ENCODE peak calls at places on chromosomes 6 and 20, in eight cellular contexts. One of them, this sample, is unnamed.

GRCh38 chr20:56382696-56383095 is 9.3 kb downstream of the AURKA start:
- DNase-seq in IMR-90: no peak
- DNase-seq in effector memory CD4-positive, alpha-beta T cell: no peak
- DNase-seq in cardiac muscle cell: peak; percentile 84
- DNase-seq in naive thymus-derived CD4-positive, alpha-beta T cell: no peak
- DNase-seq in PC-9: no peak
- DNase-seq in CD4-positive, CD25-positive, alpha-beta regulatory T cell: no peak
- DNase-seq in sigmoid colon: no peak
- DNase-seq in this sample: no peak

GRCh38 chr20:6504826-6505225 is 262.7 kb upstream of the BMP2 start:
- DNase-seq in IMR-90: peak; percentile 11
- DNase-seq in effector memory CD4-positive, alpha-beta T cell: no peak
- DNase-seq in cardiac muscle cell: no peak
- DNase-seq in naive thymus-derived CD4-positive, alpha-beta T cell: no peak
- DNase-seq in PC-9: no peak
- DNase-seq in CD4-positive, CD25-positive, alpha-beta regulatory T cell: no peak
- DNase-seq in sigmoid colon: no peak
- DNase-seq in this sample: no peak

GRCh38 chr6:21037453-21037852 is 503.2 kb downstream of the CDKAL1 start:
- DNase-seq in IMR-90: no peak
- DNase-seq in effector memory CD4-positive, alpha-beta T cell: no peak
- DNase-seq in cardiac muscle cell: no peak
- DNase-seq in naive thymus-derived CD4-positive, alpha-beta T cell: no peak
- DNase-seq in PC-9: no peak
- DNase-seq in CD4-positive, CD25-positive, alpha-beta regulatory T cell: no peak
- DNase-seq in sigmoid colon: no peak
- DNase-seq in this sample: no peak

GRCh38 chr6:26121141-26122004 is 34.1 kb downstream of the HFE start:
- DNase-seq in IMR-90: peak; percentile 81
- DNase-seq in effector memory CD4-positive, alpha-beta T cell: no peak
- DNase-seq in cardiac muscle cell: no peak
- DNase-seq in naive thymus-derived CD4-positive, alpha-beta T cell: no peak
- DNase-seq in PC-9: no peak
- DNase-seq in CD4-positive, CD25-positive, alpha-beta regulatory T cell: no peak
- DNase-seq in sigmoid colon: no peak
- DNase-seq in this sample: no peak

GRCh38 chr6:34858681-34859080 is 29.2 kb downstream of the TAF11 start:
- DNase-seq in IMR-90: no peak
- DNase-seq in effector memory CD4-positive, alpha-beta T cell: no peak
- DNase-seq in cardiac muscle cell: no peak
- DNase-seq in naive thymus-derived CD4-positive, alpha-beta T cell: no peak
- DNase-seq in PC-9: no peak
- DNase-seq in CD4-positive, CD25-positive, alpha-beta regulatory T cell: no peak
- DNase-seq in sigmoid colon: no peak
- DNase-seq in this sample: no peak

GRCh38 chr20:59322101-59322500 is 21.7 kb downstream of the EDN3 start:
- DNase-seq in IMR-90: no peak
- DNase-seq in effector memory CD4-positive, alpha-beta T cell: no peak
- DNase-seq in cardiac muscle cell: no peak
- DNase-seq in naive thymus-derived CD4-positive, alpha-beta T cell: no peak
- DNase-seq in PC-9: no peak
- DNase-seq in CD4-positive, CD25-positive, alpha-beta regulatory T cell: no peak
- DNase-seq in sigmoid colon: no peak
- DNase-seq in this sample: no peak

GRCh38 chr6:164322533-164322932 is 908.0 kb downstream of the QKI start:
- DNase-seq in IMR-90: no peak
- DNase-seq in effector memory CD4-positive, alpha-beta T cell: no peak
- DNase-seq in cardiac muscle cell: no peak
- DNase-seq in naive thymus-derived CD4-positive, alpha-beta T cell: no peak
- DNase-seq in PC-9: no peak
- DNase-seq in CD4-positive, CD25-positive, alpha-beta regulatory T cell: no peak
- DNase-seq in sigmoid colon: no peak
- DNase-seq in this sample: no peak

GRCh38 chr20:48773837-48774418 is 53.9 kb downstream of the PREX1 start:
- DNase-seq in IMR-90: no peak
- DNase-seq in effector memory CD4-positive, alpha-beta T cell: no peak
- DNase-seq in cardiac muscle cell: no peak
- DNase-seq in naive thymus-derived CD4-positive, alpha-beta T cell: no peak
- DNase-seq in PC-9: no peak
- DNase-seq in CD4-positive, CD25-positive, alpha-beta regulatory T cell: no peak
- DNase-seq in sigmoid colon: no peak
- DNase-seq in this sample: no peak

GRCh38 chr20:23629017-23629541 is 8.7 kb downstream of the CST3 start:
- DNase-seq in IMR-90: peak; percentile 69
- DNase-seq in effector memory CD4-positive, alpha-beta T cell: no peak
- DNase-seq in cardiac muscle cell: no peak
- DNase-seq in naive thymus-derived CD4-positive, alpha-beta T cell: no peak
- DNase-seq in PC-9: peak; percentile 84
- DNase-seq in CD4-positive, CD25-positive, alpha-beta regulatory T cell: no peak
- DNase-seq in sigmoid colon: no peak
- DNase-seq in this sample: no peak

GRCh38 chr20:56636701-56637100 is 7.6 kb downstream of the TFAP2C start:
- DNase-seq in IMR-90: no peak
- DNase-seq in effector memory CD4-positive, alpha-beta T cell: no peak
- DNase-seq in cardiac muscle cell: no peak
- DNase-seq in naive thymus-derived CD4-positive, alpha-beta T cell: no peak
- DNase-seq in PC-9: no peak
- DNase-seq in CD4-positive, CD25-positive, alpha-beta regulatory T cell: no peak
- DNase-seq in sigmoid colon: no peak
- DNase-seq in this sample: no peak

GRCh38 chr20:40284611-40285010 is 404.4 kb downstream of the MAFB start:
- DNase-seq in IMR-90: no peak
- DNase-seq in effector memory CD4-positive, alpha-beta T cell: no peak
- DNase-seq in cardiac muscle cell: no peak
- DNase-seq in naive thymus-derived CD4-positive, alpha-beta T cell: no peak
- DNase-seq in PC-9: no peak
- DNase-seq in CD4-positive, CD25-positive, alpha-beta regulatory T cell: no peak
- DNase-seq in sigmoid colon: no peak
- DNase-seq in this sample: no peak

GRCh38 chr6:107737397-107737793 is 86.7 kb downstream of the SCML4 start:
- DNase-seq in IMR-90: no peak
- DNase-seq in effector memory CD4-positive, alpha-beta T cell: no peak
- DNase-seq in cardiac muscle cell: no peak
- DNase-seq in naive thymus-derived CD4-positive, alpha-beta T cell: no peak
- DNase-seq in PC-9: no peak
- DNase-seq in CD4-positive, CD25-positive, alpha-beta regulatory T cell: no peak
- DNase-seq in sigmoid colon: no peak
- DNase-seq in this sample: no peak
- H3K4me1 ChIP-seq in IMR-90: no peaks in the 10 kb centered on the region
- H3K4me1 ChIP-seq in effector memory CD4-positive, alpha-beta T cell: peaks cover 87% of the 10 kb centered on the region
- H3K4me1 ChIP-seq in cardiac muscle cell: peaks cover 5% of the 10 kb centered on the region
- H3K4me1 ChIP-seq in naive thymus-derived CD4-positive, alpha-beta T cell: peaks cover 82% of the 10 kb centered on the region
- H3K4me1 ChIP-seq in PC-9: no peaks in the 10 kb centered on the region
- H3K4me1 ChIP-seq in CD4-positive, CD25-positive, alpha-beta regulatory T cell: peaks cover 51% of the 10 kb centered on the region
- H3K4me1 ChIP-seq in sigmoid colon: no peaks in the 10 kb centered on the region
- H3K4me1 ChIP-seq in this sample: peaks cover 98% of the 10 kb centered on the region

GRCh38 chr6:52335576-52335975 is 26.4 kb upstream of the PAQR8 start:
- DNase-seq in IMR-90: no peak
- DNase-seq in effector memory CD4-positive, alpha-beta T cell: no peak
- DNase-seq in cardiac muscle cell: no peak
- DNase-seq in naive thymus-derived CD4-positive, alpha-beta T cell: no peak
- DNase-seq in PC-9: no peak
- DNase-seq in CD4-positive, CD25-positive, alpha-beta regulatory T cell: no peak
- DNase-seq in sigmoid colon: no peak
- DNase-seq in this sample: no peak
- H3K4me1 ChIP-seq in IMR-90: peaks cover 4% of the 10 kb centered on the region
- H3K4me1 ChIP-seq in effector memory CD4-positive, alpha-beta T cell: peaks cover 29% of the 10 kb centered on the region
- H3K4me1 ChIP-seq in cardiac muscle cell: no peaks in the 10 kb centered on the region
- H3K4me1 ChIP-seq in naive thymus-derived CD4-positive, alpha-beta T cell: peaks cover 30% of the 10 kb centered on the region
- H3K4me1 ChIP-seq in PC-9: peaks cover 38% of the 10 kb centered on the region
- H3K4me1 ChIP-seq in CD4-positive, CD25-positive, alpha-beta regulatory T cell: peaks cover 30% of the 10 kb centered on the region
- H3K4me1 ChIP-seq in sigmoid colon: no peaks in the 10 kb centered on the region
- H3K4me1 ChIP-seq in this sample: peaks cover 66% of the 10 kb centered on the region

DNA sequence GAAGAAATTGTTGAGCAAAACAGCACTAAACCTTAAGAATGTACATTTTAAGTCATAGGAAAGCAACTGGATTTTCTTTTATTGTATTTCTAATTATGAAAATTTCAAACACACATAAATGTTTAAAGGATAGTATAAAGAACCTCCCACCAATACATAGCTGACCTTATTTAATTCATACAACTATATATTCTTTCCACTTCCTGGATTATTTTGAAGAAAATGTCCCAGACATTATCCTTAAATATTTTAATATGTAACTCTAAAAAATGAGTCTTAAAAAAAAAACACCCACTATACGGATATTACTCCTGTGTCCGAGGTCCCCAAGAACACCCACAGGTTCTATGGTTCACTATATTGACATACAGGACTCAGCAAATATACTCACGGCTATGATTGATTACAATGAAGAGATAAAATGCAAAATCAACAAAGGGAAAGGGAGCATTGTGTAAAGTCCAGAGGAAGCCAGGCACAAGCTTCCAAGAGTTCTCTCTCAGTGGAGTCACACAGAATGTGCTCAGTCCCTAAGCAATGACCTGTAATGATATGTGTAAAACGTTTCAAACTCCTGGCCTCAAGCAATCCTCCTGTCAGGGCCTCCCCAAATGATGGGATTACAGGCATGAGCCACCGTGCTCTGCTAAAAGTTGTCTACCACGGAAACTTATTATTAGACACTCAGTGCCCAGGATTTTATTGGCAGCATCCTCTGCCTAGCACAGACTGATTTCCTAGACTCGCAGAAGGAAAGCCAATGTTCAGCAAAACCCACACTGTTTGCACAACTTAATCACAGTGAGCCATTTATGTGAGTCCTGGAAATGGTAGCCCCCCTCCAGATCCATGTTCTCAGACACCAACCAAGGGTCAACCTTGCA is 23.2 kb downstream of the GLYATL3 start:
- DNase-seq in IMR-90: no peak
- DNase-seq in effector memory CD4-positive, alpha-beta T cell: no peak
- DNase-seq in cardiac muscle cell: no peak
- DNase-seq in naive thymus-derived CD4-positive, alpha-beta T cell: no peak
- DNase-seq in PC-9: no peak
- DNase-seq in CD4-positive, CD25-positive, alpha-beta regulatory T cell: no peak
- DNase-seq in sigmoid colon: no peak
- DNase-seq in this sample: no peak
- H3K4me1 ChIP-seq in IMR-90: no peaks in the 10 kb centered on the region
- H3K4me1 ChIP-seq in effector memory CD4-positive, alpha-beta T cell: no peaks in the 10 kb centered on the region
- H3K4me1 ChIP-seq in cardiac muscle cell: no peaks in the 10 kb centered on the region
- H3K4me1 ChIP-seq in naive thymus-derived CD4-positive, alpha-beta T cell: no peaks in the 10 kb centered on the region
- H3K4me1 ChIP-seq in PC-9: no peaks in the 10 kb centered on the region
- H3K4me1 ChIP-seq in CD4-positive, CD25-positive, alpha-beta regulatory T cell: no peaks in the 10 kb centered on the region
- H3K4me1 ChIP-seq in sigmoid colon: no peaks in the 10 kb centered on the region
- H3K4me1 ChIP-seq in this sample: no peaks in the 10 kb centered on the region

GRCh38 chr20:63895886-63896135 is 885 bp downstream of the DNAJC5 start:
- DNase-seq in IMR-90: peak; percentile 20
- DNase-seq in effector memory CD4-positive, alpha-beta T cell: no peak
- DNase-seq in cardiac muscle cell: no peak
- DNase-seq in naive thymus-derived CD4-positive, alpha-beta T cell: no peak
- DNase-seq in PC-9: no peak
- DNase-seq in CD4-positive, CD25-positive, alpha-beta regulatory T cell: peak; percentile 20
- DNase-seq in sigmoid colon: no peak
- DNase-seq in this sample: no peak

GRCh38 chr20:63896136-63896890 is 1.4 kb downstream of the DNAJC5 start:
- DNase-seq in IMR-90: peak; percentile 46
- DNase-seq in effector memory CD4-positive, alpha-beta T cell: no peak
- DNase-seq in cardiac muscle cell: peak; percentile 28
- DNase-seq in naive thymus-derived CD4-positive, alpha-beta T cell: no peak
- DNase-seq in PC-9: no peak
- DNase-seq in CD4-positive, CD25-positive, alpha-beta regulatory T cell: no peak
- DNase-seq in sigmoid colon: no peak
- DNase-seq in this sample: no peak

GRCh38 chr20:63898882-63899558 is 4.1 kb downstream of the DNAJC5 start:
- DNase-seq in IMR-90: no peak
- DNase-seq in effector memory CD4-positive, alpha-beta T cell: no peak
- DNase-seq in cardiac muscle cell: no peak
- DNase-seq in naive thymus-derived CD4-positive, alpha-beta T cell: no peak
- DNase-seq in PC-9: no peak
- DNase-seq in CD4-positive, CD25-positive, alpha-beta regulatory T cell: no peak
- DNase-seq in sigmoid colon: no peak
- DNase-seq in this sample: no peak

GRCh38 chr20:63900373-63900772 is 5.4 kb downstream of the DNAJC5 start:
- DNase-seq in IMR-90: no peak
- DNase-seq in effector memory CD4-positive, alpha-beta T cell: no peak
- DNase-seq in cardiac muscle cell: no peak
- DNase-seq in naive thymus-derived CD4-positive, alpha-beta T cell: no peak
- DNase-seq in PC-9: no peak
- DNase-seq in CD4-positive, CD25-positive, alpha-beta regulatory T cell: no peak
- DNase-seq in sigmoid colon: no peak
- DNase-seq in this sample: no peak

GRCh38 chr20:63897978-63898561 is 3.1 kb downstream of the DNAJC5 start:
- DNase-seq in IMR-90: no peak
- DNase-seq in effector memory CD4-positive, alpha-beta T cell: no peak
- DNase-seq in cardiac muscle cell: no peak
- DNase-seq in naive thymus-derived CD4-positive, alpha-beta T cell: no peak
- DNase-seq in PC-9: no peak
- DNase-seq in CD4-positive, CD25-positive, alpha-beta regulatory T cell: no peak
- DNase-seq in sigmoid colon: no peak
- DNase-seq in this sample: no peak
- H3K4me1 ChIP-seq in IMR-90: peaks cover 14% of the 10 kb centered on the region
- H3K4me1 ChIP-seq in effector memory CD4-positive, alpha-beta T cell: peaks cover 27% of the 10 kb centered on the region
- H3K4me1 ChIP-seq in cardiac muscle cell: peaks cover 12% of the 10 kb centered on the region
- H3K4me1 ChIP-seq in naive thymus-derived CD4-positive, alpha-beta T cell: peaks cover 25% of the 10 kb centered on the region
- H3K4me1 ChIP-seq in PC-9: peaks cover 26% of the 10 kb centered on the region
- H3K4me1 ChIP-seq in CD4-positive, CD25-positive, alpha-beta regulatory T cell: peaks cover 44% of the 10 kb centered on the region
- H3K4me1 ChIP-seq in sigmoid colon: peaks cover 41% of the 10 kb centered on the region
- H3K4me1 ChIP-seq in this sample: peaks cover 62% of the 10 kb centered on the region

GRCh38 chr20:37521091-37521771 is at the start of gene NNAT:
- DNase-seq in IMR-90: no peak
- DNase-seq in effector memory CD4-positive, alpha-beta T cell: no peak
- DNase-seq in cardiac muscle cell: no peak
- DNase-seq in naive thymus-derived CD4-positive, alpha-beta T cell: no peak
- DNase-seq in PC-9: no peak
- DNase-seq in CD4-positive, CD25-positive, alpha-beta regulatory T cell: no peak
- DNase-seq in sigmoid colon: no peak
- DNase-seq in this sample: no peak
- H3K4me1 ChIP-seq in IMR-90: peaks cover 33% of the 10 kb centered on the region
- H3K4me1 ChIP-seq in effector memory CD4-positive, alpha-beta T cell: peaks cover 16% of the 10 kb centered on the region
- H3K4me1 ChIP-seq in cardiac muscle cell: peaks cover 26% of the 10 kb centered on the region
- H3K4me1 ChIP-seq in naive thymus-derived CD4-positive, alpha-beta T cell: peaks cover 21% of the 10 kb centered on the region
- H3K4me1 ChIP-seq in PC-9: peaks cover 28% of the 10 kb centered on the region
- H3K4me1 ChIP-seq in CD4-positive, CD25-positive, alpha-beta regulatory T cell: peaks cover 26% of the 10 kb centered on the region
- H3K4me1 ChIP-seq in sigmoid colon: peaks cover 100% of the 10 kb centered on the region
- H3K4me1 ChIP-seq in this sample: peaks cover 30% of the 10 kb centered on the region

This sample was measured in CD8-positive, alpha-beta T cell.